ENCODE peak calls at places on chromosomes 7 and 10, in four cellular contexts. Z, L, Q and F are unnamed samples.

GRCh38 chr7:832968-833424 is 720 bp downstream of the SUN1 start:
- DNase-seq in Z (no peak), L (no peak), Q (no peak), F (no peak)

GRCh38 chr7:44473295-44473694 is 17.2 kb downstream of the NUDCD3 start:
- DNase-seq in Z (no peak), L (no peak), Q (peak), F (no peak)

GRCh38 chr10:77965294-77965693 is 38.7 kb upstream of the DLG5 start:
- DNase-seq in Z (no peak), L (no peak), Q (no peak), F (no peak)

GRCh38 chr7:90403174-90404113 is at the start of gene CLDN12:
- DNase-seq in Z (peak), L (peak), Q (peak), F (peak)

GRCh38 chr7:45155941-45156340 is 1.6 kb upstream of the RAMP3 start:
- DNase-seq in Z (no peak), L (no peak), Q (no peak), F (no peak)

GRCh38 chr7:106640368-106641141 is 20.4 kb downstream of the CCDC71L start:
- DNase-seq in Z (no peak), L (no peak), Q (no peak), F (no peak)

GRCh38 chr10:14560274-14560673 is 214.4 kb downstream of the FAM107B start:
- DNase-seq in Z (peak), L (no peak), Q (peak), F (no peak)

GRCh38 chr7:112377607-112378006 is 72.7 kb upstream of the IFRD1 start:
- DNase-seq in Z (no peak), L (no peak), Q (no peak), F (no peak)

GRCh38 chr7:159160450-159160849 is 15.8 kb upstream of the VIPR2 start:
- DNase-seq in Z (no peak), L (no peak), Q (no peak), F (no peak)

GRCh38 chr10:124344266-124344590 is 74.5 kb downstream of the OAT start:
- DNase-seq in Z (no peak), L (peak), Q (no peak), F (no peak)

GRCh38 chr10:81414038-81414437 is 461.0 kb upstream of the NRG3 start:
- DNase-seq in Z (no peak), L (no peak), Q (peak), F (peak)

GRCh38 chr10:49613160-49613881 is 516 bp upstream of the CHAT start:
- DNase-seq in Z (no peak), L (peak), Q (no peak), F (peak)

GRCh38 chr10:76130892-76131291 is 699.5 kb downstream of the LRMDA start:
- DNase-seq in Z (no peak), L (no peak), Q (no peak), F (no peak)

GRCh38 chr10:123548779-123549178 is 117.4 kb upstream of the GPR26 start:
- DNase-seq in Z (no peak), L (no peak), Q (no peak), F (no peak)

GRCh38 chr7:131602994-131603372 is 46.6 kb upstream of the PODXL start:
- DNase-seq in Z (no peak), L (no peak), Q (no peak), F (no peak)

GRCh38 chr10:3127921-3128320 is 44.7 kb downstream of the PITRM1 start:
- DNase-seq in Z (no peak), L (no peak), Q (no peak), F (no peak)

GRCh38 chr7:126370038-126370668 is 882.6 kb downstream of the GRM8 start:
- DNase-seq in Z (no peak), L (no peak), Q (no peak), F (no peak)

GRCh38 chr7:131652194-131652593 is 95.8 kb upstream of the PODXL start:
- DNase-seq in Z (no peak), L (no peak), Q (no peak), F (no peak)

GRCh38 chr7:112204072-112204775 is 2.0 kb downstream of the DOCK4 start:
- DNase-seq in Z (peak), L (no peak), Q (no peak), F (peak)

GRCh38 chr10:117544729-117545140 is 2.2 kb downstream of the EMX2 start:
- DNase-seq in Z (no peak), L (no peak), Q (no peak), F (peak)

GRCh38 chr7:24750441-24751055 is 6.7 kb downstream of the GSDME start:
- DNase-seq in Z (no peak), L (no peak), Q (peak), F (no peak)

GRCh38 chr10:75466886-75467285 is 35.5 kb downstream of the LRMDA start:
- DNase-seq in Z (no peak), L (no peak), Q (no peak), F (no peak)

GRCh38 chr7:66503036-66503370 is 125.7 kb upstream of the KCTD7 start:
- DNase-seq in Z (no peak), L (no peak), Q (no peak), F (no peak)

GRCh38 chr7:66500087-66500486 is 128.6 kb upstream of the KCTD7 start:
- DNase-seq in Z (no peak), L (no peak), Q (peak), F (no peak)

GRCh38 chr7:66503551-66504031 is 125.1 kb upstream of the KCTD7 start:
- DNase-seq in Z (no peak), L (no peak), Q (no peak), F (no peak)

GRCh38 chr7:66504131-66504530 is 124.5 kb upstream of the KCTD7 start:
- DNase-seq in Z (no peak), L (no peak), Q (no peak), F (no peak)

DNA sequence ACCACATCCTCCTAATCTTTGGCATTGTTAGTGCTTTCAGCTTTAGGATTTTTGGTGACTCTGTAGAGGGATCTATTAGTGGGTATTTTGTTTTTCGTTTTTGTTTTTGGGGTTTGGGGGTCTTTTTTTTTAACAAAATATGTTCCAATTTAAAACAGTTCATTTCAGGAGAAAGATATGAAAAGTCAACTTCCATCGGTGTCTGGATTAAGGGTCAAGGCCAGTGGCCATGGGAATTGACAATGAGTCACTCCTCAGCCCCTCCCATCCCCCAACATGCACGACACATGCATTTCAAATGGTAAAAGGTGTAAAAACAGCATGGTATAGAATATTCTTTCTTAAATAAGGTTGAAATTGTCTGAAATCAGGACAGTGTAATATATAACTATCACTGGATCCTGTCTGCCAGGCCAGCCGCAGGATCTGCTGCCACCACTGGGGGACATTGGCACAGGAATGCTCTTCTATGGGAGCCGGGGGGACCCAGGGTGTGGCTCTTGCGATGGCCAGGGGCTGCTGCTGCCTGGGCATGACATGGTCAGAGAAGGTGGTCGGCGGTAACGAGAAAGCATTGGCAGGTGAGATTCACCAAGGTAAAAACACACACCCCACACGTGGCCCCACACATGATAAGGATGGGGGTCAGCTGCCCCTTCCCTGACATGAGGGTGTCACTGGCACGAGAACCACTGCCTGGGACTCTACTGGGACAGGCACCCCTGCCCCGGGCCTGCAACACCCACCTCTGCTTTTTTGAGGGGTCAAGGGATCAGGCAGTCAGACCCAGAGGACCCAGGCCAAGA is 126.2 kb upstream of the KCTD7 start:
- DNase-seq in Z (no peak), L (no peak), Q (no peak), F (no peak)
- TF ChIP-seq CTCF in Z (no peak), L (no peak), Q (no peak), F (no peak)

GRCh38 chr7:51647486-51647885 is 330.9 kb upstream of the COBL start:
- DNase-seq in Z (no peak), L (no peak), Q (no peak), F (no peak)

GRCh38 chr7:51647931-51648351 is 331.3 kb upstream of the COBL start:
- DNase-seq in Z (peak), L (no peak), Q (no peak), F (no peak)

GRCh38 chr7:51644216-51644615 is 327.6 kb upstream of the COBL start:
- DNase-seq in Z (peak), L (peak), Q (no peak), F (no peak)

GRCh38 chr7:51645298-51645697 is 328.7 kb upstream of the COBL start:
- DNase-seq in Z (no peak), L (no peak), Q (no peak), F (peak)

GRCh38 chr7:51645707-51646298 is 329.2 kb upstream of the COBL start:
- DNase-seq in Z (no peak), L (no peak), Q (no peak), F (no peak)
- TF ChIP-seq CTCF in Z (no peak), L (no peak), Q (no peak), F (no peak)

GRCh38 chr10:7305053-7305452 is 105.8 kb downstream of the SFMBT2 start:
- DNase-seq in Z (no peak), L (no peak), Q (no peak), F (no peak)

GRCh38 chr10:7306147-7306546 is 104.7 kb downstream of the SFMBT2 start:
- DNase-seq in Z (no peak), L (no peak), Q (no peak), F (peak)

GRCh38 chr10:7303067-7303629 is 107.7 kb downstream of the SFMBT2 start:
- DNase-seq in Z (no peak), L (no peak), Q (no peak), F (no peak)

GRCh38 chr10:7302393-7303054 is 108.3 kb downstream of the SFMBT2 start:
- DNase-seq in Z (no peak), L (no peak), Q (peak), F (peak)

GRCh38 chr10:7304110-7304509 is 106.7 kb downstream of the SFMBT2 start:
- DNase-seq in Z (no peak), L (no peak), Q (no peak), F (no peak)
- TF ChIP-seq CTCF in Z (no peak), L (no peak), Q (no peak), F (no peak)

GRCh38 chr10:44863344-44864041 is 47.6 kb upstream of the TMEM72 start:
- DNase-seq in Z (no peak), L (no peak), Q (no peak), F (no peak)
- TF ChIP-seq CTCF in Z (no peak), L (no peak), Q (no peak), F (peak)

DNA sequence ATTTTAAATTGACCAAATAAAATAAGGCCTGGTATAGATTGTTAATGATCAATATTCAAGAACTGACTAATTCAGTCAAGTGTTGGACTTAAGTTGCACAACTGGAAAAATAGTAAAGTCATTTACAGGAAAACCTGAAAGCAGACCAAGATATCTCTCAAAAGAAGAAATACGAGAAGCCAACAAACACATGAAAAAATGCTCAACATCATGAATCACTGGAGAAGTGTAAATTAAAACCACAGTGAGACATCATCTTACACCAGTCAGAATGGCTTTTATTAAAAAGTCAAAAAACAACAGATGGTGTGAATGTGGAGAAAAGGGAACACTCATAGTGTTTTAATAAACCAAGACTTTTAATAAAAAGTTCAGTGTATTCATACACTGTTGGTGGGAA is 80.4 kb upstream of the MALRD1 start:
- DNase-seq in Z (no peak), L (no peak), Q (no peak), F (no peak)
- TF ChIP-seq CTCF in Z (no peak), L (no peak), Q (no peak), F (no peak)

GRCh38 chr10:42755028-42755451 is 27.6 kb upstream of the BMS1 start:
- DNase-seq in Z (no peak), L (no peak), Q (no peak), F (peak)
- TF ChIP-seq CTCF in Z (no peak), L (no peak), Q (no peak), F (no peak)

GRCh38 chr10:83458611-83459010 is 680.7 kb upstream of the GHITM start:
- DNase-seq in Z (no peak), L (no peak), Q (no peak), F (no peak)
- TF ChIP-seq CTCF in Z (no peak), L (no peak), Q (no peak), F (no peak)

GRCh38 chr7:74709880-74710671 is 52.6 kb downstream of the GTF2I start:
- DNase-seq in Z (no peak), L (no peak), Q (peak), F (no peak)
- TF ChIP-seq CTCF in Z (no peak), L (no peak), Q (no peak), F (no peak)